ENCODE peak calls at places on chromosomes 1 and 21, in four cellular contexts. G, F, C and S are unnamed samples.

GRCh38 chr1:50425376-50426107 is 2.3 kb upstream of the DMRTA2 start:
- DNase-seq in F (peak; percentile 45), C (no peak), G (no peak), S (no peak)

GRCh38 chr1:145977486-145978476 is 13.3 kb downstream of the POLR3GL start:
- DNase-seq in F (peak; percentile 59), C (peak; percentile 59), G (peak; percentile 46), S (no peak)

GRCh38 chr1:19770436-19771190 is 29.1 kb downstream of the TMCO4 start:
- DNase-seq in F (no peak), G (no peak), C (no peak), S (no peak)

GRCh38 chr1:222711319-222712252 is 705 bp downstream of the AIDA start:
- DNase-seq in G (no peak), C (peak; percentile 48), F (peak; percentile 46), S (peak; percentile 42)

GRCh38 chr1:31413405-31414005 is 492 bp downstream of the SERINC2 start:
- DNase-seq in G (peak; percentile 64), C (peak; percentile 80), F (peak; percentile 55), S (peak; percentile 27)

GRCh38 chr1:186768906-186769305 is 59.8 kb upstream of the PLA2G4A start:
- DNase-seq in F (no peak), C (no peak), G (no peak), S (no peak)

GRCh38 chr1:23019851-23020625 is 770 bp downstream of the KDM1A start:
- DNase-seq in G (peak; percentile 29), C (peak; percentile 74), F (peak; percentile 51), S (no peak)

GRCh38 chr21:14883351-14883750 is 181.4 kb downstream of the NRIP1 start:
- DNase-seq in C (no peak), G (no peak), F (no peak), S (no peak)

GRCh38 chr1:183163311-183163710 is 22.8 kb upstream of the LAMC2 start:
- DNase-seq in F (no peak), G (no peak), C (no peak), S (no peak)

GRCh38 chr1:201334325-201335173 is 42.9 kb downstream of the TNNT2 start:
- DNase-seq in C (peak; percentile 6), G (no peak), F (no peak), S (no peak)

GRCh38 chr1:58864654-58865053 is 80.8 kb upstream of the JUN start:
- DNase-seq in F (no peak), G (no peak), C (no peak), S (no peak)

GRCh38 chr1:223628233-223628632 is 37.3 kb downstream of the CAPN8 start:
- DNase-seq in F (peak; percentile 72), C (peak; percentile 75), G (peak; percentile 39), S (no peak)

GRCh38 chr1:76278711-76279386 is 204.3 kb downstream of the ST6GALNAC3 start:
- DNase-seq in F (no peak), G (no peak), C (no peak), S (no peak)

GRCh38 chr1:176878750-176879536 is 285.6 kb downstream of the ASTN1 start:
- DNase-seq in G (no peak), C (no peak), F (peak; percentile 59), S (no peak)

GRCh38 chr1:236543065-236543669 is 19.4 kb downstream of the LGALS8 start:
- DNase-seq in F (peak; percentile 32), G (no peak), C (peak; percentile 62), S (no peak)
- TF ChIP-seq CTCF in F (peak; percentile 32), G (no peak), C (peak; percentile 65), S (no peak)

DNA sequence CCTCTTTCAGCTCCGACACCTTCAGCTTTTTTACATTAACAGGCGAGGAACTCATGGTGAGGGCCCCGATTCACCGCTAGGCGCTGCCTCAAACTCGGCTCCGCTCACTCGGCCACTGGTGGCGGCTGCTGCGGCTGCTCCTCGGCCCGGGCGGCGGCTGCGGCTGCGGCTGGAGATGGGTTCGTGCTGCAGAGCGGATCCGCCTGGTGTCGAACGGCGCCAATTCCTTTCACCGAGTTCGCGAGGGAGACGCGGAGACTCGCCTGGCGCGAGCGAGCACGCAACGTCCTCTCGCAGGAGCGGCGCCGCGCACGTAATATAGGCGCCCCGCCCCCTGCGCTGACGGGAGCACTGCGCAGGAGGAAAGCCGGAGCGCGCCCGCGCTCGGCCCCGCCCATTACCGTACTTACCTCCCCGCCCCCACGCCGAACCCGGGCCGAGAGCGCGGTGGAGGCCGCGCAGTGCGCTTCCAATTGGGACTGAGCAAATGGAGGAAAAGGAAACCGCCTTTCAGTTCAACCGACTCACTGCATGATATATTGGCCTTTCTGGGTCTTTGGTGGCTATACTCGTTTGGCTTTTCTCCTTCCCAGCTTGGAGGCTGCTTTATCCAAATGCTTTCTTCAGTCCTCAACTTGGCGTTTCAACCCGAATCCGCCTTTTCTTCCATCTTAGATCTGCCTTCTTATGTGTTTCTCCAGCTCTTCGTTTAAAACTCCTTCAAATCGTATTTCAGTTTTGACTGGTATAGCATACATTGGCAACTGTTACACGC is at the start of gene HNRNPU:
- DNase-seq in F (peak; percentile 97), C (peak; percentile 97), G (peak; percentile 95), S (peak; percentile 99)
- TF ChIP-seq CTCF in F (no peak), C (peak; percentile 61), G (peak; percentile 60), S (no peak)

GRCh38 chr1:151993734-151994496 is at the start of gene S100A10:
- DNase-seq in G (peak; percentile 37), C (peak; percentile 73), F (peak; percentile 63), S (peak; percentile 62)
- TF ChIP-seq CTCF in G (no peak), C (no peak), F (no peak), S (no peak)

GRCh38 chr1:155966135-155966534 is 12.2 kb downstream of the ARHGEF2 start:
- DNase-seq in C (no peak), F (peak; percentile 59), G (no peak), S (no peak)
- TF ChIP-seq CTCF in C (no peak), F (no peak), G (no peak), S (no peak)

DNA sequence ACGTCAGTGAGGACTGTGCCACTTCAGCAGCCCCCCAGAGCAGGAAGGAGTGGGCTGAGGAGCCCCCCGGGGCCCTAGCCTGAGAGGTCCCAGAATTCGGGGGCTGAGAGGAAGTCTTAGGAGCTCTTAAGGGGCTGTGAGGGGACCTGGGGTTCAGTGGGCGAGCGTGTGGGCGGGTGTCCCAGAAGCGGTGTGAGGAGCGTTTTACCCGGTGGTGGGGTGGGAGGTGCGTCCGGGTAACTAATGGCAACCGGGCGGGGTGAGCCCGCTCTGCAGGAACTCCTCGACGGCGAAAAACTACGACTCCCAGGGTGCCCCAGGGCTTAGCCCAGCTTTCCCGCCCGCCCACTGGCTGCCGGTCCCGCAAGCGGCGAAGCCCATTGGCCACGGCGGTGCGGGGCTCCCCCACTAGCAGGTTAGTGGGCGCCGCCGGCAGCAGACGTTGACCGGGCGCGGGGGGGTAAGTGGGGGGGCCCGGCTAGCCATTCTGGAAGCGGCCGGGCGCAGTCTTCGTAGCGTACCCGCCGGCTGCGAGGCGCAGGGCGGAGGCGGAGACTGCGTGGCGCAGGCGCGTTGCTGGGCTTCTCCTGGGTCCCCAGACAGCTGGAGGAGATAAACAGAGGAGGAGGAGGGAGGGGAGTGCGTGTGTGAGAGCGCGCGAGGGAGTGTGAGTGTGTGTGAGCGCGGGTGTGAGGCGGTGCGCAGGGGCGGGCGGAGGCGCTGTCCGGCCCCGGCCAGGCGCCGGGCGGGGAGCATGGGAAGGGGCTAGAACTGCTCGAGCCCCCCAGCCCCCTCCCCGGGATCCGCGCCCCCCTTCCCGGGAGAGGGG is at the start of gene WDTC1:
- DNase-seq in G (peak; percentile 97), F (peak; percentile 98), C (peak; percentile 97), S (peak; percentile 94)
- TF ChIP-seq CTCF in G (no peak), F (no peak), C (no peak), S (no peak)

DNA sequence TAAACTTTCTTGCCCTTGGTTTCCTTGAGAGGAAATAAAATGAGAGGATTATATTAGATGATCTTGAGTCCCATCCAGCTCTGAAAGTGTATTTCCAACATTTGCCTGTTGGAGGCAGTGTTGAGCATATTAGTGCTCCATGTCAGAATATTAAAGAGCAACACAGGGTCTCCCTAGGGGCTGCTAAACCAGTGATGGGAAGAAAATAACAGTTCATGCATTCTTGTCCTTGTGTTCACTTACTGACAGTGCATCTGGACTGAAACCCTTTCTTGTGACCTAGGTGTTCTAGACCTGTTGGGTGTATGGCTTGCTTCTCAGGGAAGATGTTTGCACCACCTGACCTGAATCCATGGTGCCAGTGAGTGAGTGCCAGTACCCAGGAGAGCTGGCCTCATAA is 124.7 kb upstream of the KIAA0040 start:
- DNase-seq in G (no peak), F (peak; percentile 55), C (peak; percentile 29), S (no peak)
- TF ChIP-seq CTCF in G (peak; percentile 67), F (peak; percentile 51), C (peak; percentile 82), S (no peak)

GRCh38 chr1:157948547-157949152 is 44.8 kb upstream of the KIRREL1 start:
- DNase-seq in F (peak; percentile 59), C (peak; percentile 29), G (no peak), S (no peak)
- TF ChIP-seq CTCF in F (peak; percentile 16), C (no peak), G (no peak), S (peak; percentile 52)